ENCODE peak calls at places on chromosomes 4 and X, in four cellular contexts. One of them, this sample, is unnamed.

GRCh38 chr4:84490663-84491062 is 8.4 kb downstream of the NKX6-1 start:
- DNase-seq in brain microvascular endothelial cell: no peak
- DNase-seq in mammary epithelial cell: no peak
- DNase-seq in OCI-LY7: no peak
- DNase-seq in this sample: no peak

GRCh38 chrX:102768984-102769761 is 48.6 kb downstream of the GPRASP3 start:
- DNase-seq in brain microvascular endothelial cell: peak
- DNase-seq in mammary epithelial cell: peak
- DNase-seq in OCI-LY7: peak
- DNase-seq in this sample: peak

GRCh38 chrX:14801136-14801535 is 71.7 kb downstream of the FANCB start:
- DNase-seq in brain microvascular endothelial cell: no peak
- DNase-seq in mammary epithelial cell: peak
- DNase-seq in OCI-LY7: no peak
- DNase-seq in this sample: no peak

GRCh38 chrX:40132751-40133150 is 35.0 kb upstream of the BCOR start:
- DNase-seq in brain microvascular endothelial cell: peak
- DNase-seq in mammary epithelial cell: peak
- DNase-seq in OCI-LY7: no peak
- DNase-seq in this sample: no peak

GRCh38 chr4:7759221-7759620 is 180.4 kb downstream of the AFAP1 start:
- DNase-seq in brain microvascular endothelial cell: no peak
- DNase-seq in mammary epithelial cell: no peak
- DNase-seq in OCI-LY7: peak
- DNase-seq in this sample: peak

GRCh38 chr4:78846258-78846657 is 70.1 kb downstream of the BMP2K start:
- DNase-seq in brain microvascular endothelial cell: no peak
- DNase-seq in mammary epithelial cell: no peak
- DNase-seq in OCI-LY7: no peak
- DNase-seq in this sample: no peak

GRCh38 chr4:71732706-71733105 is 51.2 kb downstream of the GC start:
- DNase-seq in brain microvascular endothelial cell: peak
- DNase-seq in mammary epithelial cell: peak
- DNase-seq in OCI-LY7: peak
- DNase-seq in this sample: no peak

GRCh38 chrX:43809463-43809862 is 72.8 kb downstream of the MAOB start:
- DNase-seq in brain microvascular endothelial cell: no peak
- DNase-seq in mammary epithelial cell: no peak
- DNase-seq in OCI-LY7: no peak
- DNase-seq in this sample: no peak

GRCh38 chr4:126850286-126850685 is 782.5 kb upstream of the INTU start:
- DNase-seq in brain microvascular endothelial cell: peak
- DNase-seq in mammary epithelial cell: peak
- DNase-seq in OCI-LY7: no peak
- DNase-seq in this sample: no peak

GRCh38 chr4:53281438-53281837 is 84.4 kb downstream of the SCFD2 start:
- DNase-seq in brain microvascular endothelial cell: no peak
- DNase-seq in mammary epithelial cell: no peak
- DNase-seq in OCI-LY7: no peak
- DNase-seq in this sample: no peak

GRCh38 chr4:88018471-88018870 is 11.0 kb downstream of the PKD2 start:
- DNase-seq in brain microvascular endothelial cell: peak
- DNase-seq in mammary epithelial cell: no peak
- DNase-seq in OCI-LY7: no peak
- DNase-seq in this sample: no peak

GRCh38 chr4:184647391-184648101 is 1.7 kb downstream of the CASP3 start:
- DNase-seq in brain microvascular endothelial cell: no peak
- DNase-seq in mammary epithelial cell: peak
- DNase-seq in OCI-LY7: no peak
- DNase-seq in this sample: no peak

GRCh38 chrX:129347291-129347690 is 176.0 kb downstream of the SMARCA1 start:
- DNase-seq in brain microvascular endothelial cell: no peak
- DNase-seq in mammary epithelial cell: no peak
- DNase-seq in OCI-LY7: peak
- DNase-seq in this sample: peak
- TF ChIP-seq CTCF in brain microvascular endothelial cell: peak
- TF ChIP-seq CTCF in mammary epithelial cell: peak
- TF ChIP-seq CTCF in OCI-LY7: peak
- TF ChIP-seq CTCF in this sample: peak

GRCh38 chr4:123351713-123352112 is 44.9 kb upstream of the SPRY1 start:
- DNase-seq in brain microvascular endothelial cell: no peak
- DNase-seq in mammary epithelial cell: no peak
- DNase-seq in OCI-LY7: no peak
- DNase-seq in this sample: no peak
- H3K4me3 ChIP-seq in brain microvascular endothelial cell: peak
- H3K4me3 ChIP-seq in mammary epithelial cell: no peak
- H3K4me3 ChIP-seq in OCI-LY7: no peak
- H3K4me3 ChIP-seq in this sample: no peak

GRCh38 chrX:120660638-120661037 is 30.8 kb upstream of the C1GALT1C1 start:
- DNase-seq in brain microvascular endothelial cell: no peak
- DNase-seq in mammary epithelial cell: peak
- DNase-seq in OCI-LY7: no peak
- DNase-seq in this sample: no peak

GRCh38 chrX:120668357-120668756 is 38.5 kb upstream of the C1GALT1C1 start:
- DNase-seq in brain microvascular endothelial cell: no peak
- DNase-seq in mammary epithelial cell: no peak
- DNase-seq in OCI-LY7: no peak
- DNase-seq in this sample: no peak

GRCh38 chrX:120664081-120664480 is 34.2 kb upstream of the C1GALT1C1 start:
- DNase-seq in brain microvascular endothelial cell: no peak
- DNase-seq in mammary epithelial cell: peak
- DNase-seq in OCI-LY7: peak
- DNase-seq in this sample: no peak
- TF ChIP-seq CTCF in brain microvascular endothelial cell: peak
- TF ChIP-seq CTCF in mammary epithelial cell: peak
- TF ChIP-seq CTCF in OCI-LY7: peak
- TF ChIP-seq CTCF in this sample: no peak

DNA sequence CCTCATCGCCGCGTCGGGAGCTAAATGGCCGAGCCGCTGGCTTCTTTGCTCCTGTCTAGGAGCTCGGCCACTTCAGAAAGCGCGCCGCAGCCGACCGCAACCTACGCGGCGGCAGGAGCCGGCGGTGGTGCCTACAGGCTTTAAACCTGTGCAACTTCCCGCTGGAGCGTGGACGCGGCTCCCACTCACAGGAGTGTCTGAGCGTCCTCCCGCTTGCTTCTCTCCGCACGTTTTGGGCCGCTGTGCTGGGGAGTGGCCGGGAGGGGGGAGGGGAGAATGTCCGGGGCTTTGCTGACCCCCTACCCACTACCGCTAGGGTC is 1.0 kb downstream of the NHSL2 start:
- DNase-seq in brain microvascular endothelial cell: no peak
- DNase-seq in mammary epithelial cell: no peak
- DNase-seq in OCI-LY7: no peak
- DNase-seq in this sample: no peak
- H3K4me3 ChIP-seq in brain microvascular endothelial cell: peak
- H3K4me3 ChIP-seq in mammary epithelial cell: peak
- H3K4me3 ChIP-seq in OCI-LY7: no peak
- H3K4me3 ChIP-seq in this sample: no peak

This sample was measured in GM12865.